ENCODE peak calls at places on chromosome 9, in ten cellular contexts. Q, D, F, L, P, J, Y, V, X and O are unnamed samples.

GRCh38 chr9:136799079-136799853 is 3.1 kb downstream of the CCDC183 start:
- DNase-seq in V (no peak), L (peak), D (no peak), P (no peak), F (no peak), J (peak), Y (no peak), X (peak), Q (no peak), O (no peak)

GRCh38 chr9:79224672-79225433 is 346.9 kb upstream of the TLE4 start:
- DNase-seq in F (no peak), Q (no peak), V (peak), J (no peak), P (no peak), Y (no peak), L (no peak), D (no peak), X (no peak), O (no peak)

GRCh38 chr9:90867101-90867500 is 65.5 kb downstream of the SYK start:
- DNase-seq in L (no peak), X (no peak), Y (no peak), F (no peak), Q (peak), V (no peak), J (no peak), D (no peak), P (no peak), O (no peak)

GRCh38 chr9:734831-735511 is 106.5 kb upstream of the DMRT1 start:
- DNase-seq in D (peak), L (no peak), Q (no peak), X (no peak), V (peak), F (no peak), P (no peak), J (no peak), Y (peak), O (no peak)

GRCh38 chr9:37033753-37034319 is at the start of gene PAX5:
- DNase-seq in Y (peak), J (no peak), L (no peak), V (no peak), P (no peak), F (peak), D (no peak), X (no peak), Q (no peak), O (no peak)

GRCh38 chr9:136622538-136622948 is 40.2 kb upstream of the EGFL7 start:
- DNase-seq in J (no peak), L (no peak), P (no peak), V (no peak), F (no peak), Y (no peak), X (no peak), D (no peak), Q (no peak), O (no peak)

GRCh38 chr9:16147726-16148125 is 594.9 kb downstream of the CCDC171 start:
- DNase-seq in L (no peak), Q (no peak), Y (peak), J (no peak), F (no peak), D (no peak), P (no peak), V (no peak), X (no peak), O (no peak)

GRCh38 chr9:71079451-71079850 is 42.0 kb downstream of the TRPM3 start:
- DNase-seq in Y (no peak), X (no peak), L (no peak), V (peak), D (no peak), J (no peak), Q (no peak), P (no peak), F (no peak), O (no peak)

GRCh38 chr9:749712-750111 is 91.8 kb upstream of the DMRT1 start:
- DNase-seq in D (no peak), X (no peak), V (peak), L (no peak), P (no peak), Q (no peak), J (no peak), Y (no peak), F (no peak), O (no peak)

GRCh38 chr9:100088202-100088601 is 10.6 kb downstream of the ERP44 start:
- DNase-seq in F (no peak), P (no peak), V (no peak), Y (no peak), X (no peak), L (no peak), D (no peak), Q (no peak), J (no peak), O (no peak)

GRCh38 chr9:91100878-91101450 is 260.8 kb downstream of the AUH start:
- DNase-seq in P (no peak), F (peak), V (peak), Y (peak), L (no peak), D (peak), J (no peak), Q (no peak), X (no peak), O (no peak)

DNA sequence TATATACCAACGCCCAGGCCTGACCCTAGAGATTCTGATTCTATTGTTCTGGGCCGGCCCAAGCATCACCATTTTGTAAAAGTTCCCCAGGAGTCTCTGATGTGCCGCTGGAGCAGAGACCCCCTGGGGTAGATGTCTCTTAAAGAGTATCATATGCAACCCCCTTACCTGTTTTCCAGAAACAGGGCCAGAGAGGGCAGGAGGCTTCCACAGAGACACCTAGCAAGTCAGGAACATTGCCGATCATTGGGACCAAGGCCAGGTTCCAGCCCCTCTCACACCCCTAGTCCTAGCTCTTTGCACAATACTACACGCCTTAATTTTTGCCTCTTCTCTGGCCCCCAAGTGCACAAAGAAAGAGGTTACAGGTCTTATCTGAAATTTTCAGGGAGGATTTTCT is 63.8 kb downstream of the TMOD1 start:
- DNase-seq in Q (no peak), D (peak), V (no peak), J (no peak), F (no peak), P (no peak), Y (peak), X (no peak), L (no peak), O (no peak)
- TF ChIP-seq CTCF in Q (no peak), D (no peak), V (no peak), J (no peak), F (no peak), P (no peak), Y (no peak), X (no peak), L (no peak), O (no peak)

GRCh38 chr9:128254362-128254761 is 21.4 kb downstream of the GOLGA2 start:
- DNase-seq in Q (no peak), J (no peak), P (no peak), D (no peak), V (no peak), X (no peak), Y (no peak), F (no peak), L (no peak), O (no peak)
- TF ChIP-seq CTCF in Q (no peak), J (no peak), P (no peak), D (no peak), V (no peak), X (no peak), Y (no peak), F (no peak), L (no peak), O (no peak)

DNA sequence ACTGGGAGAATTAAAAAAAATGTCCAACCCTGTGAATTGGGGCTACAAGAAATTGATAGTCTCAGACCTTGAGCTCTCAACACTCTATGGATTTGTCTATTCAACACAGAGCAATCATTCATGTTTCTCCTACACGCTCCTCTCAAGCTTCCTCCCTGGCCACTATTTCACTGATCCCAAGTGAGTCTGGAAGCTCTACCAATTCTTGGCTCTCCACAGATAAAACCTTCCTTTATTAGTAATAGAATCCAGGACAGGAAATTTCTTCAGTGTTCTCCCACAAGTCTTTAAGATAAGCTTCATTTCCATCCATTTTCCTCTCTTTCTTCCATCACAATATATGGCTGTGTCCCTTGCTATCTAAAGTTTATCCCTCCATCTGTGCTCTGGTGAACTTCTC is 215.1 kb upstream of the PAPPA start:
- DNase-seq in Y (no peak), J (no peak), D (no peak), F (no peak), X (no peak), L (no peak), V (no peak), P (no peak), Q (no peak), O (no peak)
- TF ChIP-seq CTCF in Y (no peak), J (no peak), D (no peak), F (no peak), X (no peak), L (no peak), V (no peak), P (no peak), Q (no peak), O (no peak)

GRCh38 chr9:12818431-12819000 is 43.7 kb downstream of the LURAP1L start:
- DNase-seq in X (no peak), J (peak), D (no peak), P (no peak), L (no peak), Y (no peak), F (no peak), V (peak), Q (no peak), O (no peak)
- TF ChIP-seq CTCF in X (no peak), J (no peak), D (no peak), P (no peak), L (no peak), Y (no peak), F (no peak), V (peak), Q (no peak), O (no peak)

GRCh38 chr9:98707158-98708102 is 1.3 kb downstream of the GABBR2 start:
- DNase-seq in Q (peak), Y (peak), J (no peak), F (no peak), P (peak), D (no peak), V (peak), L (peak), X (peak), O (peak)
- TF ChIP-seq CTCF in Q (peak), Y (no peak), J (no peak), F (no peak), P (peak), D (no peak), V (peak), L (peak), X (peak), O (peak)

DNA sequence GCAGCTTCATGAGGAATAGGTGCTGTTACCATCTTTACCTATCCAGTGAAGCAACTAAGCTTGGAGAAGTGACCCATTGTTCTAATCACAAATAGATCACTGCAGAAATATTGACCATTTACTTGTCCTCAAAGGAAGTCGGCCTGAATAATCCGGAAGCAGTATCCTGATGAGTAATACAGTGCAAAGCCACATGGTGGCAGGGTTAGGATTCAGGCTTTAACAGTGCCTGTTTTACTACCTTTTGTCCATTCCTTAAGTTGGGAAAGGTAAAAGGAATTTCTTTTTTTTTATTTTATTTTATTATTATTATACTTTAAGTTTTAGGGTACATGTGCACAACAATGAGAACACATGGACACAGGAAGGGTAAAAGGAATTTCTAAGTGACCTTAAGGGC is 336.3 kb downstream of the KDM4C start:
- DNase-seq in V (peak), F (no peak), P (peak), L (peak), X (no peak), Q (no peak), Y (no peak), J (no peak), D (no peak), O (no peak)
- TF ChIP-seq CTCF in V (peak), F (no peak), P (peak), L (peak), X (no peak), Q (peak), Y (no peak), J (peak), D (no peak), O (peak)

GRCh38 chr9:93427655-93428379 is 23.7 kb upstream of the FAM120A start:
- DNase-seq in F (no peak), D (no peak), P (peak), Q (no peak), Y (no peak), X (no peak), V (no peak), L (peak), J (peak), O (peak)
- TF ChIP-seq CTCF in F (no peak), D (no peak), P (peak), Q (no peak), Y (no peak), X (peak), V (peak), L (no peak), J (peak), O (peak)